ENCODE peak calls at places on chromosomes 11 and 22, in six cellular contexts. G is PC-3, H is uterus, C is keratinocyte, T is heart right ventricle, N is SJSA1. O is an unnamed sample.

GRCh38 chr11:9847636-9848035 is 183.8 kb downstream of the SWAP70 start:
- DNase-seq in G (no peak), H (no peak), N (no peak), C (no peak), T (no peak), O (no peak)

GRCh38 chr22:36853407-36854099 is 7.3 kb upstream of the NCF4 start:
- DNase-seq in C (no peak), H (peak; percentile 37), N (peak; percentile 25), T (peak; percentile 83), G (peak; percentile 62), O (no peak)

GRCh38 chr22:26196657-26197056 is 27.4 kb downstream of the SEZ6L start:
- DNase-seq in T (no peak), C (no peak), G (no peak), N (no peak), H (no peak), O (no peak)

GRCh38 chr22:48754611-48755331 is 1072.9 kb downstream of the BRD1 start:
- DNase-seq in H (no peak), C (no peak), T (no peak), N (no peak), G (no peak), O (no peak)

GRCh38 chr11:28798286-28798685 is 690.1 kb downstream of the METTL15 start:
- DNase-seq in C (no peak), H (no peak), N (no peak), T (no peak), G (no peak), O (no peak)

GRCh38 chr22:50250555-50251471 is at the start of gene HDAC10:
- DNase-seq in G (peak; percentile 63), H (peak; percentile 78), T (peak; percentile 85), N (peak; percentile 77), C (no peak), O (no peak)

GRCh38 chr11:3840870-3841425 is at the start of gene RHOG:
- DNase-seq in H (peak; percentile 81), C (no peak), G (peak; percentile 57), N (no peak), T (peak; percentile 87), O (peak; percentile 62)

GRCh38 chr11:117430293-117430955 is 102.8 kb downstream of the CEP164 start:
- DNase-seq in T (no peak), H (no peak), C (no peak), N (no peak), G (no peak), O (no peak)

GRCh38 chr11:65718964-65719492 is 1.6 kb downstream of the RNASEH2C start:
- DNase-seq in H (no peak), G (no peak), T (no peak), N (no peak), C (no peak), O (no peak)

GRCh38 chr11:34534826-34535225 is 21.2 kb upstream of the ELF5 start:
- DNase-seq in N (no peak), H (no peak), T (no peak), C (no peak), G (no peak), O (no peak)

GRCh38 chr22:42962295-42963230 is 52.4 kb downstream of the PACSIN2 start:
- DNase-seq in C (no peak), N (peak; percentile 21), G (no peak), H (no peak), T (no peak), O (no peak)

GRCh38 chr22:49609207-49609876 is 218.3 kb downstream of the BRD1 start:
- DNase-seq in H (no peak), T (no peak), G (no peak), N (no peak), C (no peak), O (no peak)

GRCh38 chr11:67300756-67301312 is 2.5 kb upstream of the SSH3 start:
- DNase-seq in T (no peak), H (no peak), N (no peak), C (no peak), G (no peak), O (no peak)

GRCh38 chr11:67302571-67303131 is 679 bp upstream of the SSH3 start:
- DNase-seq in G (peak; percentile 25), H (no peak), C (no peak), N (no peak), T (peak; percentile 44), O (no peak)

GRCh38 chr11:67300256-67300755 is 3.0 kb upstream of the SSH3 start:
- DNase-seq in N (no peak), G (no peak), H (no peak), C (no peak), T (no peak), O (no peak)

GRCh38 chr11:67301951-67302516 is 1.3 kb upstream of the SSH3 start:
- DNase-seq in H (no peak), C (no peak), T (peak; percentile 62), N (no peak), G (peak; percentile 49), O (no peak)

GRCh38 chr11:67301313-67301921 is 1.9 kb upstream of the SSH3 start:
- DNase-seq in C (no peak), N (no peak), G (no peak), T (no peak), H (no peak), O (no peak)
- H3K4me3 ChIP-seq in C (no peak overlapping the region), N (no peak overlapping the region), G (no peak overlapping the region), T (peak overlapping the region; percentile 97), H (no peak overlapping the region), O (no peak overlapping the region)

GRCh38 chr11:44224867-44225501 is 85.0 kb downstream of the ALX4 start:
- DNase-seq in N (no peak), G (no peak), H (no peak), T (no peak), C (no peak), O (no peak)
- H3K4me1 ChIP-seq in N (peaks cover 39% of the 10 kb centered on the region), G (peaks cover 12% of the 10 kb centered on the region), H (no peaks in the 10 kb centered on the region), T (peaks cover 38% of the 10 kb centered on the region), C (peaks cover 10% of the 10 kb centered on the region), O (peaks cover 3% of the 10 kb centered on the region)

DNA sequence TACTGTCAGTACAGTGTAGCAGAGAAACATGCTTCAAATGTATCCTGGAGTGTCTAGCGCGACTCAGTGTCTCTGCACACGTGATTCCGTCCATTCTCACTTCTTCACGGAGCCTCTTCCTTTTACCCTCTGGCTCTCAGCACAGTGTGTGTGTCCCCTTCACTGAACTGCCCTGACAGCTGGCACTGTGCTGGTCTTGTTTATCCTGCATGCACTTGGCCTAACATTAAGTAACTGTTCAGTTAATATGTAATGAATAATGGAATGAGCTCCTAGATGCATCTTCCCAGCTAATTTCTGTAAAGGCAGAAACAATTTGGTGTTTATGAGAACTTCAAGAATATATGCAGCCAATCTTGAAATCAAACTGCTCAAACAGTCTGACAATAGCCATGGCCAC is 44.4 kb downstream of the KMT5B start:
- DNase-seq in T (no peak), G (no peak), H (no peak), N (no peak), C (no peak), O (no peak)
- H3K36me3 ChIP-seq in T (peaks cover 6% of the 10 kb centered on the region), G (peaks cover 49% of the 10 kb centered on the region), H (no peaks in the 10 kb centered on the region), N (peaks cover 83% of the 10 kb centered on the region), C (peaks cover 21% of the 10 kb centered on the region), O (peaks cover 56% of the 10 kb centered on the region)

GRCh38 chr11:63760487-63761079 is 8.0 kb downstream of the ZFTA start:
- DNase-seq in N (no peak), C (no peak), G (no peak), H (no peak), T (no peak), O (no peak)
- H3K4me3 ChIP-seq in N (no peak overlapping the region), C (no peak overlapping the region), G (no peak overlapping the region), H (no peak overlapping the region), T (no peak overlapping the region), O (no peak overlapping the region)

DNA sequence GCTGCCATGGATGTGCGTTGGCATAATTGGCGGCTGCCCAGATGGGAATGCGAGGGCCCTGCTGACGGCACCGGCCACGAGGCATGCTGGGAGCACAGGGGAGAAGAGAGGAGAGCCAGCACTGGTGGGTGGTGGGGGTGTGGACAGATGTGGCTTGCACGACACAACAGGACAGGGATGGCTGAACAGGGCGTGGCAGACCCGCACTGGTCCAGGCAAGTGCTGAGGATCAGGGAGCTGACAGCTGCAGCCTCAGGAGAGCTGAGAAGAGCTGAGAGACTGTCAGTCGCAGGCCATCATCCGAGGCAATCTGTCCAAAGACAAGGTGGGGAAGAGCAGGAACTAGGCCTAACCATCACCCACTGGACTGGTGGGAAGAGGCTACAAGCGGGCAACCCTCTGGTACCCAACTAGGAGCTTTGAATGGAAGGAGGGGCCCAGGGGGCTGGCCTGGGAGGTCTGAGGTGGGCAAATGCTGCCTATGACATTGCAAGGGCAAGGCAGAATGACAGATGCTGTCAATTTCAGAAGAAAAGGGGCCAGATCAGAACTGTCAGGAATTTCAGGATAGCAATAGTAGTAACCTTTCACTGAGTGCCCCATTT is 2.4 kb downstream of the GNB1L start:
- DNase-seq in G (no peak), H (no peak), T (no peak), C (no peak), N (no peak), O (no peak)
- H3K4me1 ChIP-seq in G (peaks cover 64% of the 10 kb centered on the region), H (peaks cover 12% of the 10 kb centered on the region), T (peaks cover 25% of the 10 kb centered on the region), C (peaks cover 59% of the 10 kb centered on the region), N (peaks cover 33% of the 10 kb centered on the region), O (peaks cover 15% of the 10 kb centered on the region)

GRCh38 chr22:31451709-31452571 is 37.7 kb downstream of the EIF4ENIF1 start:
- DNase-seq in T (no peak), H (no peak), N (peak; percentile 20), C (no peak), G (peak; percentile 69), O (no peak)

GRCh38 chr22:31447337-31447736 is 42.3 kb downstream of the EIF4ENIF1 start:
- DNase-seq in T (no peak), G (no peak), C (no peak), N (no peak), H (no peak), O (no peak)

GRCh38 chr22:31448382-31448781 is 41.3 kb downstream of the EIF4ENIF1 start:
- DNase-seq in H (no peak), N (no peak), G (no peak), C (no peak), T (no peak), O (no peak)

GRCh38 chr22:31446767-31447166 is 42.9 kb downstream of the EIF4ENIF1 start:
- DNase-seq in C (no peak), N (no peak), G (no peak), H (no peak), T (no peak), O (no peak)

GRCh38 chr22:31449521-31449920 is 40.1 kb downstream of the EIF4ENIF1 start:
- DNase-seq in N (no peak), C (no peak), T (no peak), H (no peak), G (no peak), O (no peak)
- H3K36me3 ChIP-seq in N (peaks cover 80% of the 10 kb centered on the region), C (peaks cover 28% of the 10 kb centered on the region), T (no peaks in the 10 kb centered on the region), H (no peaks in the 10 kb centered on the region), G (peaks cover 7% of the 10 kb centered on the region), O (peaks cover 29% of the 10 kb centered on the region)

GRCh38 chr11:15650105-15650938 is 535.6 kb downstream of the INSC start:
- DNase-seq in G (peak; percentile 86), H (peak; percentile 97), N (peak; percentile 100), T (peak; percentile 97), C (peak; percentile 23), O (peak; percentile 67)
- H3K4me3 ChIP-seq in G (peak overlapping the region; percentile 51), H (peak overlapping the region; percentile 41), N (peak overlapping the region; percentile 21), T (peak overlapping the region; percentile 36), C (peak overlapping the region; percentile 61), O (peak overlapping the region; percentile 78)

O was measured in thoracic aorta.